ENCODE peak calls at places on chromosomes 16 and 17, in six cellular contexts. R is A549, U is HEK293T, I is GM12878, J is IMR-90, A is HepG2. Z is an unnamed sample.

GRCh38 chr16:16162591-16162990 is 60.7 kb downstream of the ABCC6 start:
- DNase-seq in R (no peak), U (no peak), I (no peak), J (no peak), A (no peak), Z (no peak)

GRCh38 chr17:31089461-31089860 is 5.3 kb upstream of the NF1 start:
- DNase-seq in R (no peak), U (no peak), I (no peak), J (no peak), A (no peak), Z (no peak)

GRCh38 chr17:28230011-28230410 is 89.0 kb upstream of the TMEM97 start:
- DNase-seq in R (no peak), U (no peak), I (no peak), J (no peak), A (no peak), Z (no peak)

GRCh38 chr16:19329932-19330331 is 44.4 kb downstream of the CLEC19A start:
- DNase-seq in R (no peak), U (no peak), I (no peak), J (no peak), A (no peak), Z (no peak)

GRCh38 chr16:4411684-4412083 is 4.7 kb downstream of the CORO7 start:
- DNase-seq in R (no peak), U (no peak), I (no peak), J (peak), A (no peak), Z (no peak)

GRCh38 chr16:68403177-68403576 is 45.1 kb downstream of the SMPD3 start:
- DNase-seq in R (no peak), U (no peak), I (no peak), J (no peak), A (no peak), Z (no peak)

GRCh38 chr16:28882476-28883180 is 4.3 kb downstream of the ATP2A1 start:
- DNase-seq in R (no peak), U (no peak), I (no peak), J (no peak), A (no peak), Z (no peak)

GRCh38 chr17:40331743-40332641 is 23.0 kb downstream of the RARA start:
- DNase-seq in R (no peak), U (no peak), I (no peak), J (no peak), A (no peak), Z (no peak)

GRCh38 chr16:14378131-14378551 is 251.9 kb downstream of the PARN start:
- DNase-seq in R (peak), U (no peak), I (no peak), J (peak), A (peak), Z (peak)

GRCh38 chr16:57559075-57559790 is 16.8 kb downstream of the ADGRG5 start:
- DNase-seq in R (no peak), U (no peak), I (no peak), J (no peak), A (no peak), Z (no peak)
- TF ChIP-seq BHLHE40 in R (no peak), U (no peak), I (no peak), J (no peak), A (no peak), Z (no peak)

GRCh38 chr17:79991924-79992656 is 43.6 kb downstream of the TBC1D16 start:
- DNase-seq in R (peak), U (peak), I (no peak), J (peak), A (peak), Z (no peak)
- TF ChIP-seq BHLHE40 in R (no peak), U (no peak), I (no peak), J (no peak), A (no peak), Z (no peak)

DNA sequence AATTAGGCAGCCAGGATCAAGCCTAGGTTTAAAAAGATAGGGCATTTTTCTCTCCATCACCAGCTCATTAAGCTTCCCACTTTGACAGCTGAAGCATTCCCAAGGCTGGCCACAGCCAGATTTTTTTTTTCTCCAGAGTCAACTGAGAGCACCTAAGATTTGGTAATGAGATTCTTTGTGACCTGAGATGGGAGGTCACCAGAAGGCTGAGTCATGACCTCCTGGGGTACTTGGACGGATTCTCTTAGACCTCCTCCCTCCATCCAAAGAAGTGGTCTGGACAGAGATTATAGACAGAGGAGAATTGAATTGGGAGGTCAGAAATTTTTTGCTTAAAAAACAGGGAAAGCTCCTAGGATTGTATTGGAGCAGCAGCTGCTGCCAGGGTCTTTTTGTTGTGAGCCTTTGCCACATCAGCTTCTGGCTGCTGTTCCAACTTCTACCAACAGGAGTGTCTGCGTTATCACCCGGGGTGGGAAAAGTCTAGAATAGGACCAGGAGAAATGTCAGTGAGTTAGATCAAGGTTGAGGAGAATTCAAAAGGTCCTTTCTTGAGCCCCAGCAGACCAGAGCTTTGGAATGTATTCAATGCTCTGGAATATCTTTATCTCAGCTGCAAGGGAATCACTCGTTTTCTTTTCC is 221.2 kb upstream of the N4BP1 start:
- DNase-seq in R (peak), U (peak), I (no peak), J (no peak), A (peak), Z (peak)
- TF ChIP-seq BHLHE40 in R (no peak), U (no peak), I (no peak), J (no peak), A (no peak), Z (no peak)

DNA sequence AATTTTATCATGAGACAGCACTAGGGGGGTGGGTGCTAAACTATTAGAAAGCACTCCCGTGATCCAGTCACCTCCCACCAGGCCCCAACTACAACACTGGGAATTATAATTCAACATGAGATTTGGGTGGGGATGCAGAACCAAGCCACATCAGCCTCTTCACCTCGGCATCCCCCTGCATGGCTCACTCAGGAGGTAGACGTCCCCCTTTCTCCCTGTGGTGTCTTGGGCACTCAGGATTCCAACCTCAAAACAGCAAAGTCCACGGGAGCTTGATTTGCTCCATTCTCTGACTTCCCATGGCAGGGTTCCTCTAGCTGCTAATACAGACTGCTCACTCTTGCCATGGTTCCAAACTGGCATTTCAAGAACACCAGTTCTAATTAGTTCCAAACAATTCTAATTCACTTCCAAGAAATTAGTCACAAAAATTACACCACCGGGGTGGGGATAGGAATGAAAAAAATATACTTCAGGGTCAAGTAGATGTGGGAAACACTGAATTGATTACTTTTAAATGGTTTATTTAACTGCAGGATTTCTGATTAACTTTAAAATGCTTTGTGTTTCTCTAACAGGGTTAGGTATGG is 203.7 kb upstream of the HSBP1 start:
- DNase-seq in R (no peak), U (no peak), I (no peak), J (no peak), A (no peak), Z (no peak)
- TF ChIP-seq BHLHE40 in R (no peak), U (no peak), I (no peak), J (no peak), A (no peak), Z (no peak)

GRCh38 chr16:70757183-70757582 is 43.8 kb downstream of the VAC14 start:
- DNase-seq in R (no peak), U (no peak), I (no peak), J (no peak), A (no peak), Z (no peak)

GRCh38 chr16:70758786-70759185 is 42.2 kb downstream of the VAC14 start:
- DNase-seq in R (no peak), U (no peak), I (no peak), J (no peak), A (no peak), Z (no peak)

GRCh38 chr16:70760221-70760620 is 40.7 kb downstream of the VAC14 start:
- DNase-seq in R (no peak), U (no peak), I (no peak), J (no peak), A (no peak), Z (no peak)

GRCh38 chr16:70761656-70762055 is 39.3 kb downstream of the VAC14 start:
- DNase-seq in R (no peak), U (no peak), I (no peak), J (no peak), A (no peak), Z (no peak)

GRCh38 chr16:70759666-70760065 is 41.3 kb downstream of the VAC14 start:
- DNase-seq in R (no peak), U (no peak), I (no peak), J (no peak), A (no peak), Z (no peak)
- TF ChIP-seq BHLHE40 in R (no peak), U (no peak), I (no peak), J (no peak), A (no peak), Z (no peak)

DNA sequence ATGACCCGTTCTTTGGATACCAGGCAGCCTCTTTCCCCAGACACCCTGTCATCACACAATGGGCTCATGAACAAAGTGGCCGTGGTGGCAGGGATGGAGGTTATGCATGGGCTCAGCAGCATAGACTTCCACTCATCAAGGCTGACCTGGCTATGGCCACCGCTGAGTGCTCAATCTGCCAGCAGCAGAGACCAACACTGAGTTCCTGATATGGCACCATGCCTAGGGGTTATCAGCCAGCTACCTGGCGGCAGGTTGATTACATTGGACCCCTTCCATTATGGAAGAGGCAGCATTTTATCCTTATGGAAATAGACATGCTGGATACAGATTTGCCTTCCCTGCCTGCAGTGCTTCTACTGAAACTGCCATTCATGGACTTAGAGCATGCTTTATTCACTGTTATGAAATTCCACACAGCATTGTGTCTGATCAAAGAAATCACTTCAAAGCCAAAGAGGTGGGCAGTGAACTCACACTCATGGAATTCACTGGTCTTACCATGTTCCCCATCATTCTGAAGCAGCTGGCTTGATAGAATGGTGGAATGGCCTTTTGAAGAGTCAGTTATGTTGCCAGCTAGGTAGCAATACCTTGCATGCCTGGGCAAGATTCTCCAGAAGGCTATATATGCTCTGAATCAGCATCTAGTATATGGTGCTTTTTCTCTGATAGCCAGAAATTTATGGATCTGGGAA is 160.6 kb downstream of the PRKCB start:
- DNase-seq in R (no peak), U (no peak), I (no peak), J (no peak), A (no peak), Z (no peak)
- TF ChIP-seq BHLHE40 in R (no peak), U (no peak), I (no peak), J (no peak), A (no peak), Z (no peak)

DNA sequence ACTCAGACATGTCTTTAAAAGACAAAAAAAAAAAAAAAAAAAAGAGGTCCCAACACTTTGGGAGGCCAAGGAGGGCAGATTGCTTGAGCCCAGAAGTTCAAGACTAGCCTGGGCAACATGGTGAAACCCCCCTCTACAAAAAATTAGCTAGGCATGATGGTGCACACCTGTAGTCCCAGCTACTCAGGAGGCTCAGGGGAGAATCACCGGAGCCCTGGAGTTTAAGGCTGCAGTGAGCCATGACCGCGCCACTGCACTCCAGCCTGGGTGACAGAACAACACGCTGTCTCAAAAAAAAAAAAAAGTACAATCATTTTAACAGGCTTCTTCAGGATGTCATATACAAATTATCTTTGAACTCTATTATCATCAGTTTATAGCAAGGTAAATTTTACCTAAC is 22.0 kb downstream of the C16orf87 start:
- DNase-seq in R (no peak), U (no peak), I (no peak), J (no peak), A (no peak), Z (no peak)
- TF ChIP-seq BHLHE40 in R (no peak), U (no peak), I (no peak), J (no peak), A (no peak), Z (no peak)

Z was measured in K562.